ENCODE peak calls at places on chromosomes 13 and 19, in six cellular contexts. X, M, D, Z, S and V are unnamed samples.

GRCh38 chr13:106573855-106574254 is 5.9 kb upstream of the ARGLU1 start:
- DNase-seq in X (peak), M (peak), D (no peak), Z (peak), S (no peak), V (no peak)

GRCh38 chr19:688992-689391 is 6.3 kb downstream of the PRSS57 start:
- DNase-seq in X (no peak), M (no peak), D (no peak), Z (no peak), S (no peak), V (no peak)

GRCh38 chr19:14347999-14348889 is 33.0 kb upstream of the ADGRE5 start:
- DNase-seq in X (peak), M (peak), D (peak), Z (peak), S (peak), V (no peak)

GRCh38 chr13:48631441-48631840 is 22.3 kb upstream of the CYSLTR2 start:
- DNase-seq in X (no peak), M (no peak), D (no peak), Z (no peak), S (no peak), V (no peak)

GRCh38 chr19:19552811-19553210 is 14.7 kb downstream of the CILP2 start:
- DNase-seq in X (no peak), M (peak), D (peak), Z (no peak), S (no peak), V (no peak)

GRCh38 chr19:33402421-33403220 is 29.1 kb downstream of the CEBPG start:
- DNase-seq in X (no peak), M (peak), D (no peak), Z (no peak), S (no peak), V (no peak)

GRCh38 chr13:52646967-52647366 is 4.7 kb downstream of the HNRNPA1L2 start:
- DNase-seq in X (no peak), M (no peak), D (no peak), Z (no peak), S (no peak), V (no peak)

GRCh38 chr19:42246143-42246868 is 3.9 kb upstream of the GSK3A start:
- DNase-seq in X (peak), M (peak), D (peak), Z (peak), S (no peak), V (no peak)

GRCh38 chr13:114134111-114134943 is 1.9 kb upstream of the RASA3 start:
- DNase-seq in X (no peak), M (no peak), D (peak), Z (no peak), S (no peak), V (no peak)

GRCh38 chr19:33830264-33830663 is 33.6 kb downstream of the KCTD15 start:
- DNase-seq in X (no peak), M (no peak), D (no peak), Z (no peak), S (no peak), V (no peak)